ENCODE peak calls at places on chromosomes 3 and 15, in nine cellular contexts. G, Q, J, B, S, Y, H, U and E are unnamed samples.

GRCh38 chr15:85474700-85475316 is 94.4 kb downstream of the AKAP13 start:
- DNase-seq in G (no peak), Q (no peak), J (no peak), B (no peak), S (no peak), Y (no peak), H (no peak), U (no peak), E (no peak)

GRCh38 chr15:42955518-42955917 is 34.9 kb upstream of the TTBK2 start:
- DNase-seq in G (no peak), Q (no peak), J (no peak), B (no peak), S (peak; percentile 85), Y (peak; percentile 6), H (no peak), U (no peak), E (no peak)

GRCh38 chr3:29373016-29373690 is 92.3 kb downstream of the RBMS3 start:
- DNase-seq in G (no peak), Q (no peak), J (no peak), B (no peak), S (peak; percentile 67), Y (no peak), H (no peak), U (no peak), E (no peak)

GRCh38 chr3:41118461-41119385 is 80.6 kb upstream of the CTNNB1 start:
- DNase-seq in G (no peak), Q (no peak), J (no peak), B (no peak), S (no peak), Y (no peak), H (no peak), U (no peak), E (no peak)

GRCh38 chr3:24793896-24794295 is 299.2 kb upstream of the THRB start:
- DNase-seq in G (no peak), Q (no peak), J (no peak), B (no peak), S (no peak), Y (no peak), H (no peak), U (no peak), E (no peak)

GRCh38 chr3:41364736-41365135 is 165.4 kb downstream of the CTNNB1 start:
- DNase-seq in G (no peak), Q (no peak), J (no peak), B (no peak), S (no peak), Y (no peak), H (no peak), U (no peak), E (no peak)

GRCh38 chr3:10563396-10563795 is 58.0 kb upstream of the ATP2B2 start:
- DNase-seq in G (no peak), Q (no peak), J (no peak), B (no peak), S (no peak), Y (no peak), H (peak; percentile 28), U (no peak), E (no peak)

GRCh38 chr15:83206387-83206970 is 1.1 kb downstream of the HDGFL3 start:
- DNase-seq in G (no peak), Q (no peak), J (no peak), B (no peak), S (no peak), Y (no peak), H (peak; percentile 62), U (peak; percentile 50), E (no peak)

GRCh38 chr3:70861234-70861633 is 548.8 kb upstream of the MDFIC2 start:
- DNase-seq in G (no peak), Q (no peak), J (no peak), B (no peak), S (peak; percentile 94), Y (no peak), H (no peak), U (no peak), E (no peak)

GRCh38 chr15:69991493-69991892 is 106.2 kb downstream of the TLE3 start:
- DNase-seq in G (no peak), Q (peak; percentile 65), J (no peak), B (no peak), S (no peak), Y (no peak), H (no peak), U (no peak), E (no peak)

GRCh38 chr3:196641278-196642058 is 2.0 kb downstream of the NRROS start:
- DNase-seq in G (no peak), Q (no peak), J (no peak), B (no peak), S (no peak), Y (no peak), H (no peak), U (no peak), E (no peak)

GRCh38 chr3:116929534-116930222 is 220.1 kb downstream of the TUSC7 start:
- DNase-seq in G (no peak), Q (no peak), J (no peak), B (no peak), S (no peak), Y (no peak), H (no peak), U (no peak), E (no peak)

GRCh38 chr3:10744098-10744465 is 71.9 kb upstream of the SLC6A11 start:
- DNase-seq in G (no peak), Q (peak; percentile 46), J (no peak), B (peak; percentile 6), S (no peak), Y (no peak), H (no peak), U (no peak), E (peak; percentile 7)

GRCh38 chr3:139868773-139869172 is 66.2 kb upstream of the CLSTN2 start:
- DNase-seq in G (no peak), Q (no peak), J (no peak), B (no peak), S (no peak), Y (no peak), H (no peak), U (no peak), E (no peak)

GRCh38 chr15:43249699-43250203 is 17.0 kb downstream of the TGM5 start:
- DNase-seq in G (no peak), Q (no peak), J (no peak), B (no peak), S (peak; percentile 76), Y (peak; percentile 11), H (no peak), U (no peak), E (peak; percentile 84)

GRCh38 chr3:190178779-190179178 is 58.1 kb upstream of the P3H2 start:
- DNase-seq in G (no peak), Q (no peak), J (no peak), B (no peak), S (no peak), Y (no peak), H (no peak), U (no peak), E (no peak)

GRCh38 chr3:194395767-194396527 is 3.1 kb downstream of the GP5 start:
- DNase-seq in G (no peak), Q (peak; percentile 56), J (no peak), B (peak; percentile 41), S (peak; percentile 61), Y (no peak), H (peak; percentile 75), U (peak; percentile 60), E (no peak)

GRCh38 chr15:82021992-82022391 is 23.8 kb downstream of the MEX3B start:
- DNase-seq in G (no peak), Q (no peak), J (no peak), B (peak; percentile 34), S (peak; percentile 60), Y (peak; percentile 54), H (peak; percentile 71), U (peak; percentile 86), E (peak; percentile 44)

GRCh38 chr15:68989876-68990754 is 24.4 kb upstream of the NOX5 start:
- DNase-seq in G (peak; percentile 60), Q (no peak), J (no peak), B (peak; percentile 46), S (no peak), Y (no peak), H (no peak), U (no peak), E (no peak)

GRCh38 chr3:33433843-33434242 is 6.4 kb downstream of the UBP1 start:
- DNase-seq in G (no peak), Q (no peak), J (no peak), B (no peak), S (peak; percentile 47), Y (no peak), H (no peak), U (no peak), E (no peak)
- H3K9me3 ChIP-seq in G (no peaks in the 10 kb centered on the region), Q (no peaks in the 10 kb centered on the region), J (no peaks in the 10 kb centered on the region), B (no peaks in the 10 kb centered on the region), S (no peaks in the 10 kb centered on the region), Y (no peaks in the 10 kb centered on the region), H (no peaks in the 10 kb centered on the region), U (no peaks in the 10 kb centered on the region), E (no peaks in the 10 kb centered on the region)

GRCh38 chr15:26628879-26629529 is 143.9 kb downstream of the GABRB3 start:
- DNase-seq in G (no peak), Q (peak; percentile 50), J (peak; percentile 85), B (peak; percentile 67), S (peak; percentile 2), Y (no peak), H (no peak), U (peak; percentile 85), E (peak; percentile 96)
- H3K4me3 ChIP-seq in G (peak overlapping the region; percentile 29), Q (no peak overlapping the region), J (peak overlapping the region; percentile 42), B (peak overlapping the region; percentile 8), S (peak overlapping the region; percentile 26), Y (no peak overlapping the region), H (peak overlapping the region; percentile 26), U (peak overlapping the region; percentile 64), E (peak overlapping the region; percentile 61)

DNA sequence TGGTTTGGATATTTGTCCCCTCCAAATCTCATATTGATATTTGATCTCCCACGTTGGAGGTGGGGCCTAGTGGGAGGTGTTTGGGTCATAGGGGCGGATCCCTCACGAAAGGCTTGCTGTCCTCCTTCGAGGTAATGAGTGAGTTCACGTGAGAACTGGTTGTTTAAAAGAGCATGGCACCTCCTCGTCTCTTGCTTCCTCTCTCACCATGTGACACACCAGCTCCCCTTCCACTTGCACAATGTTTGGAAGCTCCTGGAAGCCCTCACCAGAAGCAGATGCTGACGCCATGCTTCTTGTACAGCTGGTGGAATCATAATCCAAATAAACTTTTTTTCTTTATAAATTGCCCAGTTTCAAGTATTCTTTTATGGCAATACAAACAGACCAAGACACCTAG is 38.6 kb downstream of the RFTN1 start:
- DNase-seq in G (no peak), Q (no peak), J (no peak), B (no peak), S (peak; percentile 94), Y (peak; percentile 87), H (no peak), U (no peak), E (no peak)
- H3K9me3 ChIP-seq in G (no peaks in the 10 kb centered on the region), Q (no peaks in the 10 kb centered on the region), J (no peaks in the 10 kb centered on the region), B (no peaks in the 10 kb centered on the region), S (peaks cover 4% of the 10 kb centered on the region), Y (peaks cover 5% of the 10 kb centered on the region), H (no peaks in the 10 kb centered on the region), U (no peaks in the 10 kb centered on the region), E (peaks cover 5% of the 10 kb centered on the region)

DNA sequence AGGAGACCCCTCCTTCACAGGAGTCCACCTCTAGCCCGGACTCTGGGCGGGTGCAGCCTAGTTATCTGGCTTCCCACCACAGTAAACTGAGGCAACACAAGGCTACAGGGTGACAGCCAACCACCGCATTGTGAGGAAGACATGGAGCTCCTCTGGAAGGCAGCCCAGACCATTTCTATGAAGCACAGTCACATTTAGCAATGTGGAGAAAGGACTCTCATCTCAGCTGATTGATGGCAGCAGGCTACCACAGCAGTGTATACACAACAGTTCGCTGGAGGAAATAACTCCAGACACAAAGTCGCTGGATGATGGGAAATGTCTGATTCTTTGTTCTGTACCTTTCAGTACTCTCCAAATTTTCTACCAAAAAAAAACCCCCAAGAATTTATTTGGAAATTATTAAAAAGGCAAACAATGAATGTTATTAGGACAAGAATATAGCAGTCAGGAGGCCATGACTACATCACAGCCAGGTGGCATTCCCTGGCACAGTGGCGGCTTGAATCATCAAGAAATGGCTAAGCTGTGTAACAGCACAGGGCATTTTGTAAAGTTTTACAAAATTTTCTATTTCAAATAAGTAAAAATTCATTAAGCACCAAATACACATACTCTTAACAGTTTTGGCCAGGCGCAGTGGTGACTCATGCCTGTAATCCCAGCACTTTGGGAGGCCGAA is 40.1 kb downstream of the FAN1 start:
- DNase-seq in G (no peak), Q (no peak), J (no peak), B (no peak), S (no peak), Y (no peak), H (no peak), U (no peak), E (peak; percentile 19)
- H3K4me3 ChIP-seq in G (no peak overlapping the region), Q (no peak overlapping the region), J (no peak overlapping the region), B (no peak overlapping the region), S (no peak overlapping the region), Y (no peak overlapping the region), H (no peak overlapping the region), U (no peak overlapping the region), E (no peak overlapping the region)